ENCODE peak calls at places on chromosome 11, in four cellular contexts. N is mesenchymal stem cell, U is suprapubic skin, I is BJ. Y is an unnamed sample.
A peak's percentile ranks its signal among the peaks of the same experiment; 100 is the strongest.

GRCh38 chr11:123176785-123177184 is 18.3 kb downstream of the CLMP start:
- DNase-seq in N (no peak), U (no peak), I (no peak), Y (no peak)

GRCh38 chr11:13776134-13776815 is 107.8 kb downstream of the FAR1 start:
- DNase-seq in N (no peak), U (no peak), I (no peak), Y (no peak)

GRCh38 chr11:132114185-132114584 is 743.8 kb downstream of the NTM start:
- DNase-seq in N (no peak), U (no peak), I (no peak), Y (no peak)

GRCh38 chr11:24779791-24780190 is 282.9 kb downstream of the LUZP2 start:
- DNase-seq in N (no peak), U (no peak), I (no peak), Y (no peak)

GRCh38 chr11:120228794-120229384 is 11.1 kb upstream of the POU2F3 start:
- DNase-seq in N (no peak), U (no peak), I (no peak), Y (no peak)

GRCh38 chr11:1887451-1888346 is 4.0 kb downstream of the PRR33 start:
- DNase-seq in N (no peak), U (no peak), I (no peak), Y (no peak)

GRCh38 chr11:78040691-78041379 is 17.8 kb upstream of the KCTD14 start:
- DNase-seq in N (no peak), U (no peak), I (no peak), Y (no peak)

GRCh38 chr11:68563454-68563853 is 102.9 kb downstream of the PPP6R3 start:
- DNase-seq in N (no peak), U (no peak), I (no peak), Y (no peak)

GRCh38 chr11:119322360-119322739 is 5.4 kb upstream of the MCAM start:
- DNase-seq in N (peak; percentile 24), U (peak; percentile 16), I (no peak), Y (no peak)

GRCh38 chr11:85590848-85591483 is 36.2 kb downstream of the DLG2 start:
- DNase-seq in N (peak; percentile 26), U (no peak), I (peak; percentile 8), Y (peak; percentile 4)

GRCh38 chr11:14144905-14145304 is 182.4 kb downstream of the SPON1 start:
- DNase-seq in N (no peak), U (no peak), I (no peak), Y (no peak)

GRCh38 chr11:103798029-103798428 is 238.4 kb upstream of the DDI1 start:
- DNase-seq in N (peak; percentile 77), U (no peak), I (peak; percentile 57), Y (no peak)

GRCh38 chr11:17915500-17916143 is 97.2 kb downstream of the SERGEF start:
- DNase-seq in N (no peak), U (no peak), I (no peak), Y (no peak)

GRCh38 chr11:61509058-61510029 is 795 bp downstream of the LRRC10B start:
- DNase-seq in N (peak; percentile 79), U (no peak), I (peak; percentile 19), Y (peak; percentile 38)

GRCh38 chr11:79708319-79708928 is 267.6 kb upstream of the TENM4 start:
- DNase-seq in N (peak; percentile 50), U (no peak), I (no peak), Y (no peak)

GRCh38 chr11:78560066-78560597 is 14.5 kb downstream of the NARS2 start:
- DNase-seq in N (no peak), U (no peak), I (no peak), Y (no peak)

GRCh38 chr11:66082936-66083698 is 13.0 kb downstream of the PACS1 start:
- DNase-seq in N (peak; percentile 44), U (no peak), I (no peak), Y (no peak)

GRCh38 chr11:17744151-17744940 is 9.8 kb downstream of the KCNC1 start:
- DNase-seq in N (no peak), U (no peak), I (no peak), Y (no peak)

GRCh38 chr11:128579790-128580504 is 7.4 kb downstream of the ETS1 start:
- DNase-seq in N (peak; percentile 89), U (no peak), I (no peak), Y (no peak)

GRCh38 chr11:70849031-70849430 is 403.3 kb downstream of the SHANK2 start:
- DNase-seq in N (no peak), U (no peak), I (no peak), Y (no peak)

GRCh38 chr11:118295199-118295598 is 9.3 kb upstream of the CD3E start:
- DNase-seq in N (no peak), U (no peak), I (no peak), Y (no peak)

GRCh38 chr11:2268911-2269600 is 1.3 kb downstream of the ASCL2 start:
- DNase-seq in N (peak; percentile 18), U (peak; percentile 80), I (no peak), Y (no peak)

GRCh38 chr11:112174789-112175595 is at the start of gene BCO2:
- DNase-seq in N (peak; percentile 96), U (peak; percentile 88), I (peak; percentile 42), Y (no peak)

GRCh38 chr11:643849-644738 is 7.0 kb downstream of the DRD4 start:
- DNase-seq in N (no peak), U (no peak), I (no peak), Y (no peak)

GRCh38 chr11:645536-645935 is 8.5 kb downstream of the DRD4 start:
- DNase-seq in N (no peak), U (no peak), I (no peak), Y (no peak)

GRCh38 chr11:643366-643765 is 6.3 kb downstream of the DRD4 start:
- DNase-seq in N (no peak), U (no peak), I (no peak), Y (no peak)

GRCh38 chr11:650482-650881 is 13.4 kb downstream of the DRD4 start:
- DNase-seq in N (no peak), U (no peak), I (no peak), Y (no peak)

DNA sequence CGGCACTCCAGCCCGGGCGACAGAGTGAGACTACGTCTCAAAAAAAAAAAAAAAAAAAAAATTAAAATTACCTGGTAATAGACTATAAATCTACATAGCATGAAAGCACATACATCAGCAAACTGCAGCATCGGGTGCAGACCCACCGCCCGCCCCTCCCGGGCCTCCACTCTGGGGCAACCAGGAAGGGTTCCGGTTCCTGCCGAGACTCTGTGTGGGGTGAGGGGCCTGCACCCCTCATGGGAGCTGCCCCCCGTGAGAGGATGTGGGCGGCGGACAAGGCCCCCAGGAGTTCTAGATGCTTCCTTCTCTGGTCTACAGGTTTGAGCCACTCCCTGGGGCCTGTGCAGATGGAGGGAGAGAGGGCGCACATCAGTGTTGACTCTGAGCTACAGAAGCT is 9.1 kb downstream of the DRD4 start:
- DNase-seq in N (no peak), U (no peak), I (no peak), Y (no peak)
- H3K36me3 ChIP-seq in N (peaks cover 74% of the 10 kb centered on the region), U (peaks cover 29% of the 10 kb centered on the region), I (peaks cover 8% of the 10 kb centered on the region), Y (no peaks in the 10 kb centered on the region)

DNA sequence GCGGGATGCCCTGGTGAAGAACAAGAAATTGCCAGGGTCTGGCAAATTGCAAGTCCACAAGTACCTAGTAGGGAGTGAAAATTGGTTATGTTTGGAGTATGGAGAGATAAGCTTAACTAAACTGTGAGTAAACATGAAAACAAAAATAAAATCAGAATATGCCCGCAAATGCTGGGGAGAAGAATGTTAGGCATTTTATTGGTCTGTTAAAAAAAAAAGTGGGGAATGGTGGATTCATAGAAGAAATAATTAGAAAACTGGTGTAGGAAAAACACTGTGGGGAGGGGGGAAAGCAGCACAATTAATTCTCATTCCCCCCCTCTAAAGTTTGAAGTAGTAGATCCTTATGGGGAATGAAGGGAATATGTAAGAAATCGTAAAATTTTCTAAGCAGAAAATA is 40.6 kb upstream of the HSD17B12 start:
- DNase-seq in N (no peak), U (no peak), I (no peak), Y (no peak)
- H3K36me3 ChIP-seq in N (no peaks in the 10 kb centered on the region), U (no peaks in the 10 kb centered on the region), I (no peaks in the 10 kb centered on the region), Y (no peaks in the 10 kb centered on the region)

GRCh38 chr11:45860764-45861510 is 13.7 kb downstream of the CRY2 start:
- DNase-seq in N (no peak), U (no peak), I (no peak), Y (no peak)
- H3K36me3 ChIP-seq in N (peaks cover 43% of the 10 kb centered on the region), U (peaks cover 67% of the 10 kb centered on the region), I (peaks cover 17% of the 10 kb centered on the region), Y (peaks cover 2% of the 10 kb centered on the region)

GRCh38 chr11:76927160-76927559 is 66.4 kb downstream of the ACER3 start:
- DNase-seq in N (no peak), U (no peak), I (no peak), Y (no peak)
- H3K36me3 ChIP-seq in N (no peaks in the 10 kb centered on the region), U (peaks cover 3% of the 10 kb centered on the region), I (no peaks in the 10 kb centered on the region), Y (no peaks in the 10 kb centered on the region)

DNA sequence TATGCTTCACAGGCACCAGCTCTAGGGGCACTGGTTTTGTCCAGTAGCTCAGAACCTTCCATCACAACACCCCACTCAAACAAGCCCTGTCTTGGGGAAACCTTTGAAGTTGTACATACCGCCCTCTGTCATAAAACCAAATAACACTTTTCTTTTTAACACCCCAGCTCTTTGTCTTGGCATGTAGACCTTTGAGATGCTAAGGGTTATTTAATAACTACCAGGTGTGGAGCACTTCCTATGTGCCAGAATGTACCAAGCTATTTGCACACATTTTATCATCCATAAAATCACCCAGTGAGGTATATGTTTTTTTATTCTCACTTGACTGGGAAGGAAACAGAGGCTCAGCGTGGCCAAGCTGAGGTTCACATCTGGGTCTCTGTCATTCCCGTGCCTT is 50.6 kb downstream of the CYB5R2 start:
- DNase-seq in N (no peak), U (no peak), I (no peak), Y (no peak)
- H3K36me3 ChIP-seq in N (no peaks in the 10 kb centered on the region), U (peaks cover 82% of the 10 kb centered on the region), I (peaks cover 9% of the 10 kb centered on the region), Y (no peaks in the 10 kb centered on the region)

GRCh38 chr11:62791501-62792192 is at the start of gene TMEM223:
- DNase-seq in N (peak; percentile 87), U (peak; percentile 94), I (peak; percentile 26), Y (no peak)
- H3K36me3 ChIP-seq in N (peaks cover 62% of the 10 kb centered on the region), U (peaks cover 54% of the 10 kb centered on the region), I (peaks cover 21% of the 10 kb centered on the region), Y (peaks cover 1% of the 10 kb centered on the region)

Y was measured in kidney epithelial cell.